ENCODE peak calls at places on chromosomes 11 and 22, in five cellular contexts. One of them, this sample, is unnamed.
A peak's percentile ranks its signal among the peaks of the same experiment; 100 is the strongest.

GRCh38 chr11:94715225-94715624 is 52.9 kb upstream of the AMOTL1 start:
- DNase-seq in mesendoderm: no peak
- DNase-seq in iPS-NIHi11: no peak
- DNase-seq in ovary: no peak
- DNase-seq in ELF-1: no peak
- DNase-seq in this sample: no peak

GRCh38 chr11:7576671-7577225 is 62.9 kb downstream of the PPFIBP2 start:
- DNase-seq in mesendoderm: peak; percentile 50
- DNase-seq in iPS-NIHi11: no peak
- DNase-seq in ovary: peak; percentile 61
- DNase-seq in ELF-1: peak; percentile 46
- DNase-seq in this sample: peak; percentile 50

GRCh38 chr11:130369713-130370112 is 55.0 kb upstream of the ZBTB44 start:
- DNase-seq in mesendoderm: no peak
- DNase-seq in iPS-NIHi11: no peak
- DNase-seq in ovary: no peak
- DNase-seq in ELF-1: no peak
- DNase-seq in this sample: no peak

GRCh38 chr11:12845739-12846358 is 163.3 kb upstream of the RASSF10 start:
- DNase-seq in mesendoderm: peak; percentile 52
- DNase-seq in iPS-NIHi11: no peak
- DNase-seq in ovary: no peak
- DNase-seq in ELF-1: no peak
- DNase-seq in this sample: peak; percentile 27

GRCh38 chr11:65578667-65579066 is 2.8 kb downstream of the EHBP1L1 start:
- DNase-seq in mesendoderm: no peak
- DNase-seq in iPS-NIHi11: no peak
- DNase-seq in ovary: no peak
- DNase-seq in ELF-1: no peak
- DNase-seq in this sample: no peak

GRCh38 chr22:37464181-37464580 is 22.0 kb downstream of the MFNG start:
- DNase-seq in mesendoderm: no peak
- DNase-seq in iPS-NIHi11: no peak
- DNase-seq in ovary: no peak
- DNase-seq in ELF-1: no peak
- DNase-seq in this sample: no peak

GRCh38 chr11:102117472-102118113 is 7.3 kb downstream of the YAP1 start:
- DNase-seq in mesendoderm: no peak
- DNase-seq in iPS-NIHi11: no peak
- DNase-seq in ovary: no peak
- DNase-seq in ELF-1: no peak
- DNase-seq in this sample: no peak

GRCh38 chr11:106398396-106399074 is 321.1 kb downstream of the AASDHPPT start:
- DNase-seq in mesendoderm: no peak
- DNase-seq in iPS-NIHi11: no peak
- DNase-seq in ovary: no peak
- DNase-seq in ELF-1: no peak
- DNase-seq in this sample: no peak

GRCh38 chr11:2090172-2091111 is 48.7 kb downstream of the IGF2 start:
- DNase-seq in mesendoderm: no peak
- DNase-seq in iPS-NIHi11: no peak
- DNase-seq in ovary: no peak
- DNase-seq in ELF-1: no peak
- DNase-seq in this sample: no peak